ENCODE peak calls at places on chromosome 16, in eight cellular contexts. One of them, this sample, is unnamed. For H3K36me3, the result is how much of the 10 kb centered on the place peaks cover.

GRCh38 chr16:20153444-20153843 is 79.8 kb upstream of the GPR139 start:
- DNase-seq in heart left ventricle: no peak
- DNase-seq in colonic mucosa: no peak
- DNase-seq in hepatocyte: no peak
- DNase-seq in GM23338: no peak
- DNase-seq in HCT116: no peak
- DNase-seq in IMR-90: no peak
- DNase-seq in lung: no peak
- DNase-seq in this sample: no peak

GRCh38 chr16:75267631-75268264 is 16.3 kb upstream of the BCAR1 start:
- DNase-seq in GM23338: no peak
- DNase-seq in heart left ventricle: peak
- DNase-seq in hepatocyte: peak
- DNase-seq in HCT116: peak
- DNase-seq in lung: peak
- DNase-seq in IMR-90: peak
- DNase-seq in colonic mucosa: peak
- DNase-seq in this sample: no peak

GRCh38 chr16:58020628-58021521 is 4.7 kb upstream of the MMP15 start:
- DNase-seq in IMR-90: peak
- DNase-seq in GM23338: peak
- DNase-seq in colonic mucosa: peak
- DNase-seq in heart left ventricle: peak
- DNase-seq in HCT116: no peak
- DNase-seq in hepatocyte: peak
- DNase-seq in lung: peak
- DNase-seq in this sample: no peak

GRCh38 chr16:1019234-1019933 is 37.8 kb downstream of the SOX8 start:
- DNase-seq in GM23338: no peak
- DNase-seq in hepatocyte: no peak
- DNase-seq in colonic mucosa: no peak
- DNase-seq in heart left ventricle: peak
- DNase-seq in HCT116: no peak
- DNase-seq in lung: no peak
- DNase-seq in IMR-90: peak
- DNase-seq in this sample: no peak

GRCh38 chr16:35207059-35207999 is 1747.9 kb downstream of the TP53TG3F start:
- DNase-seq in IMR-90: no peak
- DNase-seq in GM23338: no peak
- DNase-seq in lung: no peak
- DNase-seq in HCT116: no peak
- DNase-seq in hepatocyte: no peak
- DNase-seq in colonic mucosa: no peak
- DNase-seq in heart left ventricle: no peak
- DNase-seq in this sample: no peak

GRCh38 chr16:69859105-69859969 is 91.8 kb upstream of the CLEC18A start:
- DNase-seq in GM23338: peak
- DNase-seq in heart left ventricle: peak
- DNase-seq in hepatocyte: peak
- DNase-seq in lung: peak
- DNase-seq in IMR-90: no peak
- DNase-seq in HCT116: peak
- DNase-seq in colonic mucosa: peak
- DNase-seq in this sample: no peak

GRCh38 chr16:84487358-84487757 is 17.1 kb downstream of the MEAK7 start:
- DNase-seq in heart left ventricle: no peak
- DNase-seq in HCT116: no peak
- DNase-seq in IMR-90: no peak
- DNase-seq in colonic mucosa: peak
- DNase-seq in hepatocyte: peak
- DNase-seq in lung: no peak
- DNase-seq in GM23338: no peak
- DNase-seq in this sample: no peak

GRCh38 chr16:27455700-27456099 is 53.7 kb downstream of the IL21R start:
- DNase-seq in hepatocyte: no peak
- DNase-seq in GM23338: no peak
- DNase-seq in lung: no peak
- DNase-seq in colonic mucosa: no peak
- DNase-seq in IMR-90: no peak
- DNase-seq in heart left ventricle: peak
- DNase-seq in HCT116: no peak
- DNase-seq in this sample: no peak

GRCh38 chr16:85384831-85385462 is 228.2 kb upstream of the GSE1 start:
- DNase-seq in heart left ventricle: peak
- DNase-seq in GM23338: peak
- DNase-seq in IMR-90: no peak
- DNase-seq in colonic mucosa: peak
- DNase-seq in HCT116: no peak
- DNase-seq in hepatocyte: peak
- DNase-seq in lung: no peak
- DNase-seq in this sample: no peak

GRCh38 chr16:57423152-57423551 is 18.6 kb downstream of the CCL17 start:
- DNase-seq in hepatocyte: no peak
- DNase-seq in IMR-90: no peak
- DNase-seq in colonic mucosa: no peak
- DNase-seq in GM23338: no peak
- DNase-seq in HCT116: no peak
- DNase-seq in heart left ventricle: no peak
- DNase-seq in lung: no peak
- DNase-seq in this sample: no peak

GRCh38 chr16:14186007-14186953 is 115.2 kb downstream of the MRTFB start:
- DNase-seq in lung: no peak
- DNase-seq in GM23338: peak
- DNase-seq in hepatocyte: peak
- DNase-seq in HCT116: no peak
- DNase-seq in colonic mucosa: no peak
- DNase-seq in heart left ventricle: peak
- DNase-seq in IMR-90: peak
- DNase-seq in this sample: peak

GRCh38 chr16:65758620-65759019 is 607.9 kb upstream of the CDH5 start:
- DNase-seq in IMR-90: no peak
- DNase-seq in heart left ventricle: no peak
- DNase-seq in GM23338: no peak
- DNase-seq in hepatocyte: no peak
- DNase-seq in colonic mucosa: no peak
- DNase-seq in HCT116: no peak
- DNase-seq in lung: no peak
- DNase-seq in this sample: no peak

GRCh38 chr16:62038646-62039045 is 2.4 kb upstream of the CDH8 start:
- DNase-seq in heart left ventricle: no peak
- DNase-seq in HCT116: no peak
- DNase-seq in GM23338: no peak
- DNase-seq in IMR-90: no peak
- DNase-seq in colonic mucosa: no peak
- DNase-seq in lung: no peak
- DNase-seq in hepatocyte: no peak
- DNase-seq in this sample: no peak

GRCh38 chr16:3650631-3651265 is 3.7 kb upstream of the DNASE1 start:
- DNase-seq in colonic mucosa: peak
- DNase-seq in GM23338: no peak
- DNase-seq in HCT116: no peak
- DNase-seq in hepatocyte: no peak
- DNase-seq in lung: no peak
- DNase-seq in IMR-90: no peak
- DNase-seq in heart left ventricle: no peak
- DNase-seq in this sample: no peak

GRCh38 chr16:57372372-57373116 is at the start of gene CX3CL1:
- DNase-seq in HCT116: no peak
- DNase-seq in lung: peak
- DNase-seq in heart left ventricle: peak
- DNase-seq in colonic mucosa: peak
- DNase-seq in IMR-90: peak
- DNase-seq in hepatocyte: peak
- DNase-seq in GM23338: peak
- DNase-seq in this sample: peak

GRCh38 chr16:86611517-86611840 is 33.1 kb downstream of the FOXL1 start:
- DNase-seq in lung: no peak
- DNase-seq in HCT116: no peak
- DNase-seq in heart left ventricle: peak
- DNase-seq in GM23338: no peak
- DNase-seq in colonic mucosa: no peak
- DNase-seq in IMR-90: peak
- DNase-seq in hepatocyte: no peak
- DNase-seq in this sample: no peak

GRCh38 chr16:35711435-35711834 is 2252.0 kb downstream of the TP53TG3F start:
- DNase-seq in heart left ventricle: no peak
- DNase-seq in colonic mucosa: no peak
- DNase-seq in lung: peak
- DNase-seq in IMR-90: no peak
- DNase-seq in hepatocyte: no peak
- DNase-seq in HCT116: no peak
- DNase-seq in GM23338: no peak
- DNase-seq in this sample: no peak

GRCh38 chr16:57128787-57129389 is 36.5 kb downstream of the CPNE2 start:
- DNase-seq in hepatocyte: no peak
- DNase-seq in HCT116: no peak
- DNase-seq in GM23338: no peak
- DNase-seq in IMR-90: no peak
- DNase-seq in colonic mucosa: no peak
- DNase-seq in heart left ventricle: no peak
- DNase-seq in lung: no peak
- DNase-seq in this sample: no peak

GRCh38 chr16:75262104-75262799 is 10.8 kb upstream of the BCAR1 start:
- DNase-seq in GM23338: no peak
- DNase-seq in colonic mucosa: peak
- DNase-seq in hepatocyte: peak
- DNase-seq in lung: no peak
- DNase-seq in IMR-90: no peak
- DNase-seq in HCT116: no peak
- DNase-seq in heart left ventricle: peak
- DNase-seq in this sample: no peak

GRCh38 chr16:78500659-78501226 is 401.3 kb downstream of the WWOX start:
- DNase-seq in GM23338: no peak
- DNase-seq in HCT116: no peak
- DNase-seq in hepatocyte: no peak
- DNase-seq in heart left ventricle: no peak
- DNase-seq in lung: no peak
- DNase-seq in IMR-90: no peak
- DNase-seq in colonic mucosa: no peak
- DNase-seq in this sample: no peak

GRCh38 chr16:85369741-85370528 is 243.2 kb upstream of the GSE1 start:
- DNase-seq in heart left ventricle: no peak
- DNase-seq in lung: peak
- DNase-seq in colonic mucosa: peak
- DNase-seq in hepatocyte: peak
- DNase-seq in HCT116: no peak
- DNase-seq in GM23338: peak
- DNase-seq in IMR-90: no peak
- DNase-seq in this sample: no peak

DNA sequence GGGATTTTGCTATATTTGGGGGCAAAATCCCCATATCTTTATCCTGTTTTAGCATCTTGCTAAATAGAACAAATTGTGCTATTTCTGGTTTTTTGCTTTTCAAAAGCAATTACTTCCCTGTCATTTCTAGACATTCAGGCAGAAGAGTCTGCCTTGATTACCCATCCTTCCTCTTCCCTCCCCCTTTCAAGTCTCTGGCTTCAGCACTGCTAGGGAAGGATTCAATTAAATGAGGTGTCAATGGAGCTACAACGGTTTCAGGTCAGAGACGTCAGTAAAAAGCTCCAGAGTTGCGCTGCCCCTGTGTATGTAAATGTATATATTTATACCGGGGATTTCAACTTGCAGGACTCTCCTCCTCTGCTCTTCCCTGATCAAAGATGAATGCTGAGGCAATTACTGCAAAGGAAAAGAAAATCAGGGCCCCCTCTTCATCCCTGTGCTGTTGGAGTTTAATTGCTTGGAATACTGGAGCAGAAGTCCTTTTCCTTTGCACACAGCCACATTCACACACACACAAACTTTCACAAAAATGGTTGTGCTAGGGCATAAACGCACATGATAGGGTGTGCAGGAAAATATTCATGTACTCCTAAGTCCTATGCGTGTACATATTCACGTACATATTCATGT is 129.6 kb upstream of the PMFBP1 start:
- DNase-seq in IMR-90: no peak
- DNase-seq in HCT116: no peak
- DNase-seq in hepatocyte: no peak
- DNase-seq in lung: no peak
- DNase-seq in heart left ventricle: no peak
- DNase-seq in colonic mucosa: no peak
- DNase-seq in GM23338: no peak
- DNase-seq in this sample: no peak
- TF ChIP-seq CTCF in IMR-90: no peak
- TF ChIP-seq CTCF in HCT116: no peak
- TF ChIP-seq CTCF in hepatocyte: no peak
- TF ChIP-seq CTCF in lung: no peak
- TF ChIP-seq CTCF in heart left ventricle: no peak
- TF ChIP-seq CTCF in colonic mucosa: no peak
- TF ChIP-seq CTCF in GM23338: no peak
- TF ChIP-seq CTCF in this sample: no peak

DNA sequence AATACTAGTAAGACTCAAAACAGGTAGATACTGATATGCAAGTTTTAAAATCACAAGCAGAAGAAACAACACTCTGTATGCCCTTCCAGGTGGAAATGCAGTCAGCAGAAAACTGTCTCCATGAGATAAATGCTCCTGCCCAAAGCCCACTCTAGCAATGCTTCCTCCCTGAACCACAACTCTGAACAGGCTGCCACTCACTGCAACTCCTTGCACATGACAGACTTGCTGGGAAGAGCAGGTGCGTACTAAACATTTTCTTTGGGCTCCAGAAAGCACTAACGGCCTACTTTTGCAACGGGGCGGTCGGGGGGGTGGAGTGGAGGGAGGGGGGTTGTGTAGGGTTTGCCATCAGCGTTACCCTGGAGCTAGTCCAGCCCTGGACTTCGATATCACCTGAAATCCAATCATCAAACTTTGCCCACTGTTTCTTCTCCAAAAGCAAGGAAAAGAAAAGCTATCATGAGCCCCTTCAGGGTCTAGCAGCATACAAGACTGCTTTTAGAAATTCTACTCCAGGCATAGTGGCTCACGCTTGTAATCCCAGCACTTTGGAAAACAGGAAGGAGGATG is 46.1 kb downstream of the ANKRD11 start:
- DNase-seq in hepatocyte: no peak
- DNase-seq in HCT116: no peak
- DNase-seq in IMR-90: no peak
- DNase-seq in GM23338: no peak
- DNase-seq in lung: no peak
- DNase-seq in heart left ventricle: no peak
- DNase-seq in colonic mucosa: no peak
- DNase-seq in this sample: no peak
- H3K4me3 ChIP-seq in hepatocyte: no peak
- H3K4me3 ChIP-seq in HCT116: no peak
- H3K4me3 ChIP-seq in IMR-90: no peak
- H3K4me3 ChIP-seq in GM23338: no peak
- H3K4me3 ChIP-seq in lung: no peak
- H3K4me3 ChIP-seq in heart left ventricle: no peak
- H3K4me3 ChIP-seq in colonic mucosa: no peak
- H3K4me3 ChIP-seq in this sample: no peak

GRCh38 chr16:30977502-30977901 is 7.5 kb upstream of the HSD3B7 start:
- DNase-seq in lung: no peak
- DNase-seq in GM23338: peak
- DNase-seq in hepatocyte: no peak
- DNase-seq in IMR-90: no peak
- DNase-seq in colonic mucosa: no peak
- DNase-seq in HCT116: no peak
- DNase-seq in heart left ventricle: no peak
- DNase-seq in this sample: no peak
- H3K36me3 ChIP-seq in lung: under half
- H3K36me3 ChIP-seq in GM23338: under half
- H3K36me3 ChIP-seq in hepatocyte: under half
- H3K36me3 ChIP-seq in IMR-90: half or more
- H3K36me3 ChIP-seq in colonic mucosa: under half
- H3K36me3 ChIP-seq in HCT116: under half
- H3K36me3 ChIP-seq in heart left ventricle: half or more
- H3K36me3 ChIP-seq in this sample: under half

GRCh38 chr16:9908613-9909012 is 273.6 kb downstream of the GRIN2A start:
- DNase-seq in lung: no peak
- DNase-seq in HCT116: no peak
- DNase-seq in colonic mucosa: no peak
- DNase-seq in GM23338: no peak
- DNase-seq in IMR-90: no peak
- DNase-seq in hepatocyte: no peak
- DNase-seq in heart left ventricle: peak
- DNase-seq in this sample: no peak
- TF ChIP-seq CTCF in lung: no peak
- TF ChIP-seq CTCF in HCT116: no peak
- TF ChIP-seq CTCF in colonic mucosa: no peak
- TF ChIP-seq CTCF in GM23338: no peak
- TF ChIP-seq CTCF in IMR-90: no peak
- TF ChIP-seq CTCF in hepatocyte: no peak
- TF ChIP-seq CTCF in heart left ventricle: no peak
- TF ChIP-seq CTCF in this sample: no peak

This sample was measured in kidney epithelial cell.